ENCODE peak calls at places on chromosomes 3 and 15, in seven cellular contexts. D is HL-60; P is aorta; N is psoas muscle; E is CD8-positive, alpha-beta memory T cell; G is ovary; X is DND-41. O is an unnamed sample.

GRCh38 chr15:84702961-84703482 is 12.9 kb downstream of the SEC11A start:
- DNase-seq in G (peak; percentile 58), X (no peak), N (peak; percentile 26), E (no peak), P (no peak), D (no peak), O (no peak)

GRCh38 chr3:178393833-178394232 is 142.4 kb upstream of the KCNMB2 start:
- DNase-seq in G (no peak), E (no peak), X (no peak), P (no peak), D (no peak), N (no peak), O (no peak)

GRCh38 chr3:171747223-171747920 is 62.9 kb downstream of the PLD1 start:
- DNase-seq in E (no peak), P (no peak), N (no peak), X (no peak), D (no peak), G (no peak), O (no peak)

GRCh38 chr3:125313060-125313635 is 62.0 kb downstream of the ZNF148 start:
- DNase-seq in X (no peak), P (no peak), N (no peak), D (no peak), G (no peak), E (no peak), O (no peak)

GRCh38 chr3:127829537-127829936 is 7.2 kb upstream of the MGLL start:
- DNase-seq in D (no peak), P (no peak), E (no peak), N (no peak), X (no peak), G (no peak), O (no peak)

GRCh38 chr3:127373701-127374625 is 86.1 kb upstream of the PRR20G start:
- DNase-seq in D (no peak), N (no peak), G (no peak), P (no peak), X (peak; percentile 14), E (no peak), O (no peak)

GRCh38 chr3:12350151-12350813 is 61.4 kb downstream of the PPARG start:
- DNase-seq in D (peak; percentile 91), G (peak; percentile 42), X (no peak), N (no peak), E (no peak), P (no peak), O (no peak)

GRCh38 chr15:93111451-93111850 is 22.4 kb upstream of the RGMA start:
- DNase-seq in D (no peak), G (no peak), X (no peak), P (no peak), E (no peak), N (no peak), O (no peak)

GRCh38 chr3:187064210-187065115 is 74.8 kb downstream of the RPL39L start:
- DNase-seq in D (no peak), E (no peak), P (no peak), X (no peak), G (no peak), N (no peak), O (no peak)

GRCh38 chr3:58999134-58999778 is 50.6 kb downstream of the CFAP20DC start:
- DNase-seq in X (no peak), E (no peak), N (no peak), D (no peak), G (no peak), P (no peak), O (no peak)

GRCh38 chr15:40323953-40324937 is 753 bp downstream of the INAFM2 start:
- DNase-seq in E (no peak), P (peak; percentile 86), G (peak; percentile 39), X (peak; percentile 15), D (no peak), N (no peak), O (no peak)

GRCh38 chr3:105829229-105829628 is 39.6 kb downstream of the CBLB start:
- DNase-seq in X (no peak), N (no peak), D (no peak), P (no peak), G (no peak), E (peak; percentile 7), O (no peak)

GRCh38 chr3:120557115-120557514 is 39.0 kb upstream of the NDUFB4 start:
- DNase-seq in D (no peak), N (no peak), P (no peak), X (no peak), E (no peak), G (no peak), O (no peak)

GRCh38 chr15:31435891-31436628 is 109.4 kb downstream of the KLF13 start:
- DNase-seq in D (peak; percentile 21), G (no peak), N (no peak), E (peak; percentile 16), P (no peak), X (peak; percentile 69), O (no peak)

GRCh38 chr3:178856804-178857203 is 214.8 kb downstream of the ZMAT3 start:
- DNase-seq in E (no peak), G (no peak), D (no peak), X (no peak), N (no peak), P (no peak), O (no peak)

GRCh38 chr15:81261172-81261808 is 62.7 kb downstream of the STARD5 start:
- DNase-seq in P (no peak), N (no peak), E (no peak), G (no peak), X (no peak), D (no peak), O (no peak)

GRCh38 chr3:48410205-48411040 is 19.5 kb downstream of the PLXNB1 start:
- DNase-seq in E (no peak), D (no peak), N (peak; percentile 12), G (no peak), P (peak; percentile 61), X (no peak), O (no peak)

GRCh38 chr3:104908761-104909160 is 457.9 kb upstream of the ALCAM start:
- DNase-seq in E (no peak), D (no peak), N (no peak), G (no peak), P (no peak), X (no peak), O (no peak)

GRCh38 chr3:38000965-38001455 is 10.4 kb downstream of the VILL start:
- DNase-seq in E (no peak), X (no peak), G (peak; percentile 7), N (no peak), D (no peak), P (peak; percentile 67), O (no peak)

GRCh38 chr3:80190051-80190450 is 422.3 kb upstream of the ROBO1 start:
- DNase-seq in D (no peak), G (no peak), E (no peak), X (no peak), P (no peak), N (no peak), O (no peak)

GRCh38 chr3:173395412-173396181 is 1.9 kb upstream of the NLGN1 start:
- DNase-seq in E (no peak), D (peak; percentile 77), X (no peak), P (peak; percentile 96), G (peak; percentile 69), N (peak; percentile 88), O (peak; percentile 74)
- H3K4me3 ChIP-seq in E (no peak overlapping the region), D (peak overlapping the region; percentile 43), X (no peak overlapping the region), P (peak overlapping the region; percentile 61), G (peak overlapping the region; percentile 65), N (peak overlapping the region; percentile 73), O (peak overlapping the region; percentile 59)

GRCh38 chr3:53161345-53161819 is 373 bp downstream of the PRKCD start:
- DNase-seq in G (no peak), D (no peak), N (peak; percentile 44), E (no peak), X (no peak), P (peak; percentile 86), O (no peak)
- H3K4me3 ChIP-seq in G (peak overlapping the region; percentile 86), D (peak overlapping the region; percentile 82), N (peak overlapping the region; percentile 72), E (peak overlapping the region; percentile 66), X (no peak overlapping the region), P (peak overlapping the region; percentile 88), O (peak overlapping the region; percentile 71)

GRCh38 chr3:152271465-152272035 is 2.8 kb downstream of the MBNL1 start:
- DNase-seq in G (no peak), E (no peak), N (no peak), X (no peak), P (no peak), D (no peak), O (no peak)
- H3K4me3 ChIP-seq in G (peak overlapping the region; percentile 84), E (peak overlapping the region; percentile 97), N (peak overlapping the region; percentile 91), X (peak overlapping the region; percentile 68), P (peak overlapping the region; percentile 80), D (peak overlapping the region; percentile 74), O (no peak overlapping the region)

GRCh38 chr3:142445816-142446254 is 2.0 kb downstream of the XRN1 start:
- DNase-seq in G (no peak), X (no peak), N (no peak), D (peak; percentile 9), E (no peak), P (no peak), O (no peak)
- H3K4me3 ChIP-seq in G (peak overlapping the region; percentile 86), X (peak overlapping the region; percentile 96), N (peak overlapping the region; percentile 98), D (peak overlapping the region; percentile 57), E (peak overlapping the region; percentile 99), P (no peak overlapping the region), O (no peak overlapping the region)

GRCh38 chr15:89776274-89777072 is at the start of gene MESP2:
- DNase-seq in G (peak; percentile 81), E (peak; percentile 18), X (no peak), N (peak; percentile 87), P (peak; percentile 95), D (peak; percentile 59), O (no peak)
- H3K4me3 ChIP-seq in G (peak within 1 kb of the TSS; percentile 41), E (no peak within 1 kb of the TSS), X (no peak within 1 kb of the TSS), N (peak within 1 kb of the TSS; percentile 66), P (no peak within 1 kb of the TSS), D (peak within 1 kb of the TSS; percentile 29), O (peak within 1 kb of the TSS; percentile 33)

GRCh38 chr3:73681198-73681597 is 56.5 kb upstream of the PDZRN3 start:
- DNase-seq in P (no peak), X (no peak), E (no peak), D (no peak), N (no peak), G (no peak), O (no peak)

GRCh38 chr3:73685061-73685460 is 60.3 kb upstream of the PDZRN3 start:
- DNase-seq in E (no peak), X (no peak), D (no peak), N (no peak), G (no peak), P (no peak), O (no peak)

GRCh38 chr3:73681610-73682009 is 56.9 kb upstream of the PDZRN3 start:
- DNase-seq in N (no peak), G (no peak), P (no peak), E (no peak), D (no peak), X (no peak), O (no peak)

GRCh38 chr3:73680696-73681095 is 56.0 kb upstream of the PDZRN3 start:
- DNase-seq in D (no peak), N (no peak), E (no peak), X (no peak), P (no peak), G (no peak), O (no peak)

DNA sequence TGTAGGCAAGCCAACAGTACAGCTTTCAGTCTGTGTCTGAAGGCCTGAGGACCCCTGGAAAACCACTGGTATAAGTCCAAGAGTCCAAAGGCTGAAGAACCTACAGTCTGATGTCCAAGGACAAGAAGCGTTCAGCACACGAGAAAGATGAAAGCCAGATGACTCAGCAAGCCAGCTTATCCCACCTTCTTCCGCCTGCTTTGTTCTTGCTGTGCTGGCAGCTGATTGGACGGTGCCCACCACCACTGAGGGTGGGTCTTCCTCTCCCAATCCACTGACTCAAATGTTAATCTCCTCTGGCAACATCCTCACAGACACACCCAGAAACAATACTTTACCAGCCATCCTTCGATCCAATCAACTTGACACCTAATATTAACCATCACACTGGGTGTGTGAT is 59.0 kb upstream of the PDZRN3 start:
- DNase-seq in D (no peak), N (no peak), X (no peak), P (no peak), G (no peak), E (no peak), O (peak; percentile 20)
- H3K4me3 ChIP-seq in D (no peak overlapping the region), N (no peak overlapping the region), X (no peak overlapping the region), P (no peak overlapping the region), G (no peak overlapping the region), E (no peak overlapping the region), O (no peak overlapping the region)